ENCODE peak calls at places on chromosomes 2 and 18, in four cellular contexts. One of them, this sample, is unnamed.

GRCh38 chr2:142495141-142495540 is 364.3 kb upstream of the LRP1B start:
- DNase-seq in HepG2: no peak
- DNase-seq in K562: no peak
- DNase-seq in GM12878: no peak
- DNase-seq in this sample: no peak

GRCh38 chr2:197620113-197620512 is 55.3 kb downstream of the RFTN2 start:
- DNase-seq in HepG2: no peak
- DNase-seq in K562: no peak
- DNase-seq in GM12878: no peak
- DNase-seq in this sample: no peak

GRCh38 chr2:157692768-157693167 is 64.1 kb upstream of the ACVR1C start:
- DNase-seq in HepG2: no peak
- DNase-seq in K562: no peak
- DNase-seq in GM12878: no peak
- DNase-seq in this sample: no peak

GRCh38 chr2:61356261-61356957 is 114.5 kb downstream of the USP34 start:
- DNase-seq in HepG2: peak
- DNase-seq in K562: no peak
- DNase-seq in GM12878: no peak
- DNase-seq in this sample: no peak

GRCh38 chr2:86249843-86250402 is 50.7 kb downstream of the MRPL35 start:
- DNase-seq in HepG2: peak
- DNase-seq in K562: peak
- DNase-seq in GM12878: peak
- DNase-seq in this sample: peak

GRCh38 chr2:197008229-197008628 is 81.7 kb upstream of the PGAP1 start:
- DNase-seq in HepG2: no peak
- DNase-seq in K562: no peak
- DNase-seq in GM12878: no peak
- DNase-seq in this sample: no peak

GRCh38 chr2:152499921-152500320 is 164.9 kb downstream of the FMNL2 start:
- DNase-seq in HepG2: no peak
- DNase-seq in K562: no peak
- DNase-seq in GM12878: no peak
- DNase-seq in this sample: no peak

GRCh38 chr2:205495819-205496218 is 186.5 kb upstream of the NRP2 start:
- DNase-seq in HepG2: no peak
- DNase-seq in K562: no peak
- DNase-seq in GM12878: no peak
- DNase-seq in this sample: no peak

GRCh38 chr2:177478029-177478428 is 85.5 kb downstream of the AGPS start:
- DNase-seq in HepG2: no peak
- DNase-seq in K562: peak
- DNase-seq in GM12878: no peak
- DNase-seq in this sample: no peak

GRCh38 chr18:74849316-74849715 is 251.6 kb downstream of the ZNF407 start:
- DNase-seq in HepG2: no peak
- DNase-seq in K562: no peak
- DNase-seq in GM12878: no peak
- DNase-seq in this sample: no peak

GRCh38 chr2:144111443-144111842 is 408.5 kb downstream of the ZEB2 start:
- DNase-seq in HepG2: no peak
- DNase-seq in K562: no peak
- DNase-seq in GM12878: no peak
- DNase-seq in this sample: no peak

GRCh38 chr18:44548291-44549221 is 132.1 kb upstream of the SETBP1 start:
- DNase-seq in HepG2: no peak
- DNase-seq in K562: no peak
- DNase-seq in GM12878: no peak
- DNase-seq in this sample: no peak

GRCh38 chr2:123715467-123715982 is 309.6 kb upstream of the CNTNAP5 start:
- DNase-seq in HepG2: no peak
- DNase-seq in K562: no peak
- DNase-seq in GM12878: no peak
- DNase-seq in this sample: no peak

GRCh38 chr2:922230-922629 is 28.4 kb upstream of the SNTG2 start:
- DNase-seq in HepG2: no peak
- DNase-seq in K562: no peak
- DNase-seq in GM12878: no peak
- DNase-seq in this sample: no peak

GRCh38 chr2:11368059-11368572 is 23.7 kb upstream of the ROCK2 start:
- DNase-seq in HepG2: no peak
- DNase-seq in K562: no peak
- DNase-seq in GM12878: no peak
- DNase-seq in this sample: no peak

GRCh38 chr2:160033732-160034392 is 28.6 kb downstream of the PLA2R1 start:
- DNase-seq in HepG2: no peak
- DNase-seq in K562: no peak
- DNase-seq in GM12878: no peak
- DNase-seq in this sample: no peak

GRCh38 chr2:74500578-74500946 is 1.2 kb upstream of the LBX2 start:
- DNase-seq in HepG2: no peak
- DNase-seq in K562: no peak
- DNase-seq in GM12878: no peak
- DNase-seq in this sample: no peak

GRCh38 chr2:100285691-100286090 is 36.6 kb downstream of the LONRF2 start:
- DNase-seq in HepG2: no peak
- DNase-seq in K562: no peak
- DNase-seq in GM12878: no peak
- DNase-seq in this sample: peak

GRCh38 chr2:189402932-189403331 is 38.3 kb upstream of the WDR75 start:
- DNase-seq in HepG2: no peak
- DNase-seq in K562: no peak
- DNase-seq in GM12878: no peak
- DNase-seq in this sample: no peak

GRCh38 chr18:45324489-45325111 is 290.7 kb upstream of the SLC14A2 start:
- DNase-seq in HepG2: no peak
- DNase-seq in K562: no peak
- DNase-seq in GM12878: no peak
- DNase-seq in this sample: no peak

GRCh38 chr2:236158969-236159777 is 9.0 kb downstream of the GBX2 start:
- DNase-seq in HepG2: no peak
- DNase-seq in K562: no peak
- DNase-seq in GM12878: no peak
- DNase-seq in this sample: no peak

GRCh38 chr2:89767581-89768435 is 1076.3 kb downstream of the RPIA start:
- DNase-seq in HepG2: no peak
- DNase-seq in K562: no peak
- DNase-seq in GM12878: no peak
- DNase-seq in this sample: no peak

GRCh38 chr2:8692783-8693768 is 11.2 kb downstream of the ID2 start:
- DNase-seq in HepG2: peak
- DNase-seq in K562: peak
- DNase-seq in GM12878: no peak
- DNase-seq in this sample: peak

GRCh38 chr2:42036413-42036812 is 11.4 kb upstream of the PKDCC start:
- DNase-seq in HepG2: no peak
- DNase-seq in K562: no peak
- DNase-seq in GM12878: no peak
- DNase-seq in this sample: no peak

GRCh38 chr2:218960196-218961165 is 1.0 kb downstream of the CDK5R2 start:
- DNase-seq in HepG2: no peak
- DNase-seq in K562: no peak
- DNase-seq in GM12878: no peak
- DNase-seq in this sample: no peak

GRCh38 chr2:29290293-29291052 is 175.3 kb downstream of the CLIP4 start:
- DNase-seq in HepG2: no peak
- DNase-seq in K562: no peak
- DNase-seq in GM12878: no peak
- DNase-seq in this sample: no peak

GRCh38 chr2:172323256-172323655 is 104.1 kb upstream of the ITGA6 start:
- DNase-seq in HepG2: no peak
- DNase-seq in K562: no peak
- DNase-seq in GM12878: no peak
- DNase-seq in this sample: no peak

GRCh38 chr2:168336786-168337388 is 89.5 kb upstream of the STK39 start:
- DNase-seq in HepG2: peak
- DNase-seq in K562: no peak
- DNase-seq in GM12878: no peak
- DNase-seq in this sample: no peak

GRCh38 chr18:321839-322467 is 54.1 kb upstream of the THOC1 start:
- DNase-seq in HepG2: no peak
- DNase-seq in K562: no peak
- DNase-seq in GM12878: no peak
- DNase-seq in this sample: no peak

GRCh38 chr2:105400138-105400540 is 1.3 kb upstream of the FHL2 start:
- DNase-seq in HepG2: no peak
- DNase-seq in K562: no peak
- DNase-seq in GM12878: no peak
- DNase-seq in this sample: no peak

GRCh38 chr2:222783592-222783991 is 77.2 kb upstream of the ACSL3 start:
- DNase-seq in HepG2: no peak
- DNase-seq in K562: no peak
- DNase-seq in GM12878: no peak
- DNase-seq in this sample: no peak

GRCh38 chr2:85396531-85397470 is 13.4 kb downstream of the CAPG start:
- DNase-seq in HepG2: no peak
- DNase-seq in K562: no peak
- DNase-seq in GM12878: no peak
- DNase-seq in this sample: no peak

GRCh38 chr2:53445376-53446072 is 322.1 kb upstream of the CHAC2 start:
- DNase-seq in HepG2: no peak
- DNase-seq in K562: no peak
- DNase-seq in GM12878: no peak
- DNase-seq in this sample: no peak

GRCh38 chr2:55861733-55862132 is 61.8 kb downstream of the EFEMP1 start:
- DNase-seq in HepG2: no peak
- DNase-seq in K562: no peak
- DNase-seq in GM12878: no peak
- DNase-seq in this sample: no peak

GRCh38 chr2:154329510-154329909 is 369.0 kb upstream of the KCNJ3 start:
- DNase-seq in HepG2: no peak
- DNase-seq in K562: no peak
- DNase-seq in GM12878: no peak
- DNase-seq in this sample: no peak

GRCh38 chr2:184734338-184734737 is 136.0 kb downstream of the ZNF804A start:
- DNase-seq in HepG2: no peak
- DNase-seq in K562: no peak
- DNase-seq in GM12878: no peak
- DNase-seq in this sample: no peak

GRCh38 chr18:2135309-2135708 is 436.0 kb downstream of the METTL4 start:
- DNase-seq in HepG2: no peak
- DNase-seq in K562: no peak
- DNase-seq in GM12878: no peak
- DNase-seq in this sample: no peak

GRCh38 chr18:2139676-2140075 is 431.6 kb downstream of the METTL4 start:
- DNase-seq in HepG2: no peak
- DNase-seq in K562: no peak
- DNase-seq in GM12878: no peak
- DNase-seq in this sample: no peak

GRCh38 chr18:2134364-2134763 is 436.9 kb downstream of the METTL4 start:
- DNase-seq in HepG2: no peak
- DNase-seq in K562: no peak
- DNase-seq in GM12878: no peak
- DNase-seq in this sample: no peak
- TF ChIP-seq BHLHE40 in HepG2: no peak
- TF ChIP-seq BHLHE40 in K562: no peak
- TF ChIP-seq BHLHE40 in GM12878: no peak
- TF ChIP-seq BHLHE40 in this sample: no peak

GRCh38 chr18:21634588-21635199 is 22.6 kb downstream of the SNRPD1 start:
- DNase-seq in HepG2: no peak
- DNase-seq in K562: no peak
- DNase-seq in GM12878: no peak
- DNase-seq in this sample: no peak
- TF ChIP-seq KDM1A in HepG2: no peak
- TF ChIP-seq KDM1A in K562: no peak
- TF ChIP-seq KDM1A in GM12878: no peak
- TF ChIP-seq KDM1A in this sample: no peak

DNA sequence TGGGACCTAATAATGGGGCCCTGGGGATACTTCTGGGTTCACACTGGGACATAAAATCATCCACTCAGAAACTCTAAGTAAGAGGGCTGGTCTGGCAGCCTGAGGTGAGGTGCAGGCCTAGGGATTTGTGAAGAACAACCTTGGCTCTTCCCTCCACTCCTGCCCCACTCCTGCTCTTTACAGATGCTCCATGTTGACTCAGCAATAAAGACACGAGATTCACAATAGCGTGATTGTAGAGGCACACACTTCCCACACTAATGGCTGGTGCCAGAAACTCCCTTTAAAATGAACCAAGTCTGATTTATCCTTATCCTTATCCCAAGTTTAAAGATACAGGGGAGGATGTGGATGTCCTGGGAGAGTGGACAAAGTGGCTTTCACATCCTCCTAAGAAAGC is 228.2 kb downstream of the ACTR3 start:
- DNase-seq in HepG2: no peak
- DNase-seq in K562: no peak
- DNase-seq in GM12878: no peak
- DNase-seq in this sample: no peak
- TF ChIP-seq CHD2 in HepG2: no peak
- TF ChIP-seq CHD2 in K562: no peak
- TF ChIP-seq CHD2 in GM12878: no peak
- TF ChIP-seq CHD2 in this sample: no peak

GRCh38 chr2:71154798-71155197 is 24.4 kb downstream of the MPHOSPH10 start:
- DNase-seq in HepG2: peak
- DNase-seq in K562: peak
- DNase-seq in GM12878: peak
- DNase-seq in this sample: peak
- TF ChIP-seq BHLHE40 in HepG2: no peak
- TF ChIP-seq BHLHE40 in K562: no peak
- TF ChIP-seq BHLHE40 in GM12878: no peak
- TF ChIP-seq BHLHE40 in this sample: no peak

GRCh38 chr2:239225921-239226561 is 174.8 kb downstream of the HDAC4 start:
- DNase-seq in HepG2: no peak
- DNase-seq in K562: no peak
- DNase-seq in GM12878: no peak
- DNase-seq in this sample: no peak

GRCh38 chr2:239226677-239227076 is 174.1 kb downstream of the HDAC4 start:
- DNase-seq in HepG2: no peak
- DNase-seq in K562: no peak
- DNase-seq in GM12878: no peak
- DNase-seq in this sample: no peak

GRCh38 chr2:239229545-239230279 is 171.1 kb downstream of the HDAC4 start:
- DNase-seq in HepG2: no peak
- DNase-seq in K562: no peak
- DNase-seq in GM12878: no peak
- DNase-seq in this sample: no peak

GRCh38 chr2:239227111-239227581 is 173.7 kb downstream of the HDAC4 start:
- DNase-seq in HepG2: no peak
- DNase-seq in K562: no peak
- DNase-seq in GM12878: no peak
- DNase-seq in this sample: no peak

GRCh38 chr2:239227661-239228371 is 173.0 kb downstream of the HDAC4 start:
- DNase-seq in HepG2: no peak
- DNase-seq in K562: no peak
- DNase-seq in GM12878: no peak
- DNase-seq in this sample: no peak
- TF ChIP-seq KDM1A in HepG2: no peak
- TF ChIP-seq KDM1A in K562: no peak
- TF ChIP-seq KDM1A in GM12878: no peak
- TF ChIP-seq KDM1A in this sample: no peak

This sample was measured in A549.